ENCODE peak calls at places on chromosomes 11 and 22, in four cellular contexts. A, U, M and L are unnamed samples.

GRCh38 chr11:91220476-91221202 is 997.8 kb upstream of the CHORDC1 start:
- DNase-seq in U (no peak), M (no peak), A (no peak), L (no peak)

GRCh38 chr11:99979052-99979451 is 708.0 kb upstream of the ARHGAP42 start:
- DNase-seq in U (no peak), M (no peak), A (no peak), L (no peak)

GRCh38 chr11:61888043-61888442 is 3.3 kb downstream of the FADS3 start:
- DNase-seq in M (no peak), A (no peak), U (no peak), L (no peak)

GRCh38 chr11:42175203-42175602 is 715.8 kb upstream of the LRRC4C start:
- DNase-seq in M (no peak), A (no peak), U (no peak), L (no peak)

GRCh38 chr11:45997599-45997998 is 75.1 kb downstream of the LARGE2 start:
- DNase-seq in M (no peak), U (no peak), A (no peak), L (no peak)

GRCh38 chr11:3969613-3970012 is 114.1 kb downstream of the STIM1 start:
- DNase-seq in A (no peak), U (no peak), M (no peak), L (no peak)

GRCh38 chr22:47001288-47001687 is 238.8 kb downstream of the TBC1D22A start:
- DNase-seq in A (no peak), U (no peak), M (peak), L (no peak)

GRCh38 chr11:199782-200181 is 6.9 kb downstream of the SCGB1C1 start:
- DNase-seq in M (no peak), U (no peak), A (no peak), L (peak)

GRCh38 chr11:63535734-63536133 is 874 bp upstream of the PLAAT4 start:
- DNase-seq in M (no peak), A (no peak), U (no peak), L (no peak)

GRCh38 chr11:34464591-34465036 is 25.9 kb downstream of the CAT start:
- DNase-seq in A (no peak), U (no peak), M (no peak), L (no peak)

GRCh38 chr11:102194983-102195382 is 84.7 kb downstream of the YAP1 start:
- DNase-seq in M (no peak), A (no peak), U (no peak), L (no peak)

GRCh38 chr11:1879941-1880720 is 11.6 kb downstream of the PRR33 start:
- DNase-seq in A (no peak), U (no peak), M (no peak), L (no peak)

GRCh38 chr11:64545605-64546004 is 45.4 kb upstream of the SLC22A12 start:
- DNase-seq in U (no peak), A (no peak), M (no peak), L (no peak)

GRCh38 chr22:36577019-36577418 is 48.1 kb upstream of the EIF3D start:
- DNase-seq in U (no peak), M (no peak), A (no peak), L (no peak)

GRCh38 chr11:27894552-27894951 is 194.3 kb upstream of the BDNF start:
- DNase-seq in U (no peak), M (no peak), A (no peak), L (no peak)